ENCODE peak calls at places on chromosomes 4 and X, in four cellular contexts. One of them, this sample, is unnamed.

GRCh38 chr4:130689182-130689581 is 1593.2 kb downstream of the C4orf33 start:
- DNase-seq in stimulated activated naive CD4-positive, alpha-beta T cell: no peak
- DNase-seq in MM.1S: no peak
- DNase-seq in T-helper 17 cell: no peak
- DNase-seq in this sample: no peak

GRCh38 chr4:164803702-164804101 is 49.8 kb downstream of the SMIM31 start:
- DNase-seq in stimulated activated naive CD4-positive, alpha-beta T cell: no peak
- DNase-seq in MM.1S: no peak
- DNase-seq in T-helper 17 cell: no peak
- DNase-seq in this sample: no peak

GRCh38 chr4:1318046-1318375 is 28.3 kb downstream of the MAEA start:
- DNase-seq in stimulated activated naive CD4-positive, alpha-beta T cell: no peak
- DNase-seq in MM.1S: no peak
- DNase-seq in T-helper 17 cell: no peak
- DNase-seq in this sample: no peak

GRCh38 chrX:153900806-153901752 is 3.4 kb upstream of the AVPR2 start:
- DNase-seq in stimulated activated naive CD4-positive, alpha-beta T cell: peak
- DNase-seq in MM.1S: peak
- DNase-seq in T-helper 17 cell: peak
- DNase-seq in this sample: no peak

GRCh38 chr4:186765138-186765537 is 41.5 kb upstream of the FAT1 start:
- DNase-seq in stimulated activated naive CD4-positive, alpha-beta T cell: no peak
- DNase-seq in MM.1S: no peak
- DNase-seq in T-helper 17 cell: no peak
- DNase-seq in this sample: no peak

GRCh38 chrX:661154-661553 is 30.6 kb downstream of the SHOX start:
- DNase-seq in stimulated activated naive CD4-positive, alpha-beta T cell: no peak
- DNase-seq in MM.1S: no peak
- DNase-seq in T-helper 17 cell: no peak
- DNase-seq in this sample: no peak

GRCh38 chrX:152641996-152642395 is 4.3 kb downstream of the GABRQ start:
- DNase-seq in stimulated activated naive CD4-positive, alpha-beta T cell: no peak
- DNase-seq in MM.1S: no peak
- DNase-seq in T-helper 17 cell: no peak
- DNase-seq in this sample: no peak

GRCh38 chrX:108068121-108068520 is 23.2 kb downstream of the PSMD10 start:
- DNase-seq in stimulated activated naive CD4-positive, alpha-beta T cell: no peak
- DNase-seq in MM.1S: no peak
- DNase-seq in T-helper 17 cell: no peak
- DNase-seq in this sample: no peak

GRCh38 chr4:96913437-96914075 is 1073.7 kb downstream of the PDHA2 start:
- DNase-seq in stimulated activated naive CD4-positive, alpha-beta T cell: no peak
- DNase-seq in MM.1S: no peak
- DNase-seq in T-helper 17 cell: no peak
- DNase-seq in this sample: no peak

This sample was measured in osteocyte.